ENCODE peak calls at places on chromosomes 16 and 17, in eight cellular contexts. One of them, this sample, is unnamed.

GRCh38 chr17:71402661-71403141 is 718.1 kb upstream of the SOX9 start:
- DNase-seq in NCI-H460: no peak
- DNase-seq in AG04450: no peak
- DNase-seq in ureter: no peak
- DNase-seq in astrocyte: no peak
- DNase-seq in stimulated activated CD8-positive, alpha-beta memory T cell treated with anti-CD3 and anti-CD28 coated beads, Interleukin-15, amount 100 ng/mL, for 24 hours: no peak
- DNase-seq in GM23338: no peak
- DNase-seq in ecto neural progenitor cell: no peak
- DNase-seq in this sample: no peak

GRCh38 chr17:79024901-79025737 is 1.1 kb downstream of the C1QTNF1 start:
- DNase-seq in astrocyte: no peak
- DNase-seq in ecto neural progenitor cell: no peak
- DNase-seq in ureter: no peak
- DNase-seq in stimulated activated CD8-positive, alpha-beta memory T cell treated with anti-CD3 and anti-CD28 coated beads, Interleukin-15, amount 100 ng/mL, for 24 hours: no peak
- DNase-seq in NCI-H460: no peak
- DNase-seq in AG04450: no peak
- DNase-seq in GM23338: no peak
- DNase-seq in this sample: no peak

GRCh38 chr16:180101-180920 is at the start of gene HBQ1:
- DNase-seq in astrocyte: no peak
- DNase-seq in ecto neural progenitor cell: peak; percentile 80
- DNase-seq in GM23338: peak; percentile 71
- DNase-seq in stimulated activated CD8-positive, alpha-beta memory T cell treated with anti-CD3 and anti-CD28 coated beads, Interleukin-15, amount 100 ng/mL, for 24 hours: peak; percentile 21
- DNase-seq in NCI-H460: no peak
- DNase-seq in AG04450: no peak
- DNase-seq in ureter: no peak
- DNase-seq in this sample: no peak

GRCh38 chr17:14125518-14126125 is 56.3 kb downstream of the COX10 start:
- DNase-seq in AG04450: no peak
- DNase-seq in NCI-H460: no peak
- DNase-seq in ureter: no peak
- DNase-seq in GM23338: no peak
- DNase-seq in astrocyte: peak; percentile 12
- DNase-seq in stimulated activated CD8-positive, alpha-beta memory T cell treated with anti-CD3 and anti-CD28 coated beads, Interleukin-15, amount 100 ng/mL, for 24 hours: no peak
- DNase-seq in ecto neural progenitor cell: no peak
- DNase-seq in this sample: no peak

GRCh38 chr17:61379457-61380216 is 20.0 kb upstream of the TBX2 start:
- DNase-seq in ecto neural progenitor cell: no peak
- DNase-seq in GM23338: no peak
- DNase-seq in AG04450: no peak
- DNase-seq in ureter: no peak
- DNase-seq in NCI-H460: no peak
- DNase-seq in stimulated activated CD8-positive, alpha-beta memory T cell treated with anti-CD3 and anti-CD28 coated beads, Interleukin-15, amount 100 ng/mL, for 24 hours: no peak
- DNase-seq in astrocyte: no peak
- DNase-seq in this sample: no peak

GRCh38 chr17:17304521-17304985 is 1.4 kb downstream of the NT5M start:
- DNase-seq in ureter: no peak
- DNase-seq in ecto neural progenitor cell: no peak
- DNase-seq in AG04450: no peak
- DNase-seq in NCI-H460: no peak
- DNase-seq in stimulated activated CD8-positive, alpha-beta memory T cell treated with anti-CD3 and anti-CD28 coated beads, Interleukin-15, amount 100 ng/mL, for 24 hours: no peak
- DNase-seq in astrocyte: no peak
- DNase-seq in GM23338: no peak
- DNase-seq in this sample: no peak

GRCh38 chr17:78822552-78822951 is 18.1 kb downstream of the USP36 start:
- DNase-seq in ureter: no peak
- DNase-seq in ecto neural progenitor cell: no peak
- DNase-seq in GM23338: no peak
- DNase-seq in astrocyte: peak; percentile 99
- DNase-seq in AG04450: peak; percentile 98
- DNase-seq in stimulated activated CD8-positive, alpha-beta memory T cell treated with anti-CD3 and anti-CD28 coated beads, Interleukin-15, amount 100 ng/mL, for 24 hours: no peak
- DNase-seq in NCI-H460: no peak
- DNase-seq in this sample: peak; percentile 49

GRCh38 chr17:82112866-82113390 is 14.9 kb upstream of the FASN start:
- DNase-seq in ecto neural progenitor cell: no peak
- DNase-seq in GM23338: no peak
- DNase-seq in NCI-H460: no peak
- DNase-seq in stimulated activated CD8-positive, alpha-beta memory T cell treated with anti-CD3 and anti-CD28 coated beads, Interleukin-15, amount 100 ng/mL, for 24 hours: no peak
- DNase-seq in AG04450: no peak
- DNase-seq in astrocyte: no peak
- DNase-seq in ureter: no peak
- DNase-seq in this sample: no peak

GRCh38 chr17:64638552-64639198 is 23.4 kb downstream of the SMURF2 start:
- DNase-seq in NCI-H460: no peak
- DNase-seq in astrocyte: peak; percentile 61
- DNase-seq in ecto neural progenitor cell: no peak
- DNase-seq in stimulated activated CD8-positive, alpha-beta memory T cell treated with anti-CD3 and anti-CD28 coated beads, Interleukin-15, amount 100 ng/mL, for 24 hours: no peak
- DNase-seq in ureter: no peak
- DNase-seq in GM23338: no peak
- DNase-seq in AG04450: no peak
- DNase-seq in this sample: no peak

GRCh38 chr17:1147664-1148063 is 32.1 kb downstream of the ABR start:
- DNase-seq in astrocyte: peak; percentile 49
- DNase-seq in NCI-H460: peak; percentile 78
- DNase-seq in stimulated activated CD8-positive, alpha-beta memory T cell treated with anti-CD3 and anti-CD28 coated beads, Interleukin-15, amount 100 ng/mL, for 24 hours: no peak
- DNase-seq in ureter: peak; percentile 74
- DNase-seq in AG04450: no peak
- DNase-seq in GM23338: peak; percentile 92
- DNase-seq in ecto neural progenitor cell: peak; percentile 84
- DNase-seq in this sample: no peak

GRCh38 chr17:10621397-10621796 is 35.7 kb downstream of the MYH3 start:
- DNase-seq in ureter: no peak
- DNase-seq in ecto neural progenitor cell: no peak
- DNase-seq in NCI-H460: no peak
- DNase-seq in stimulated activated CD8-positive, alpha-beta memory T cell treated with anti-CD3 and anti-CD28 coated beads, Interleukin-15, amount 100 ng/mL, for 24 hours: no peak
- DNase-seq in GM23338: no peak
- DNase-seq in astrocyte: no peak
- DNase-seq in AG04450: no peak
- DNase-seq in this sample: no peak

GRCh38 chr17:4420692-4421131 is 13.0 kb upstream of the SPNS3 start:
- DNase-seq in stimulated activated CD8-positive, alpha-beta memory T cell treated with anti-CD3 and anti-CD28 coated beads, Interleukin-15, amount 100 ng/mL, for 24 hours: no peak
- DNase-seq in GM23338: peak; percentile 90
- DNase-seq in NCI-H460: peak; percentile 75
- DNase-seq in ecto neural progenitor cell: peak; percentile 79
- DNase-seq in astrocyte: peak; percentile 28
- DNase-seq in ureter: peak; percentile 74
- DNase-seq in AG04450: peak; percentile 36
- DNase-seq in this sample: peak; percentile 45

GRCh38 chr17:56939869-56940484 is 20.9 kb downstream of the COIL start:
- DNase-seq in NCI-H460: peak; percentile 79
- DNase-seq in ecto neural progenitor cell: no peak
- DNase-seq in ureter: no peak
- DNase-seq in astrocyte: peak; percentile 20
- DNase-seq in GM23338: peak; percentile 93
- DNase-seq in AG04450: peak; percentile 20
- DNase-seq in stimulated activated CD8-positive, alpha-beta memory T cell treated with anti-CD3 and anti-CD28 coated beads, Interleukin-15, amount 100 ng/mL, for 24 hours: no peak
- DNase-seq in this sample: no peak

GRCh38 chr16:2388875-2389433 is 40.3 kb upstream of the CCNF start:
- DNase-seq in ureter: no peak
- DNase-seq in NCI-H460: no peak
- DNase-seq in AG04450: peak; percentile 7
- DNase-seq in astrocyte: peak; percentile 79
- DNase-seq in GM23338: no peak
- DNase-seq in stimulated activated CD8-positive, alpha-beta memory T cell treated with anti-CD3 and anti-CD28 coated beads, Interleukin-15, amount 100 ng/mL, for 24 hours: no peak
- DNase-seq in ecto neural progenitor cell: no peak
- DNase-seq in this sample: no peak

GRCh38 chr17:51815097-51815496 is 343.4 kb downstream of the CA10 start:
- DNase-seq in AG04450: no peak
- DNase-seq in stimulated activated CD8-positive, alpha-beta memory T cell treated with anti-CD3 and anti-CD28 coated beads, Interleukin-15, amount 100 ng/mL, for 24 hours: no peak
- DNase-seq in NCI-H460: no peak
- DNase-seq in GM23338: no peak
- DNase-seq in astrocyte: no peak
- DNase-seq in ureter: no peak
- DNase-seq in ecto neural progenitor cell: no peak
- DNase-seq in this sample: no peak

GRCh38 chr17:4573682-4574081 is 10.6 kb upstream of the SMTNL2 start:
- DNase-seq in astrocyte: no peak
- DNase-seq in NCI-H460: no peak
- DNase-seq in ecto neural progenitor cell: no peak
- DNase-seq in GM23338: no peak
- DNase-seq in ureter: no peak
- DNase-seq in AG04450: no peak
- DNase-seq in stimulated activated CD8-positive, alpha-beta memory T cell treated with anti-CD3 and anti-CD28 coated beads, Interleukin-15, amount 100 ng/mL, for 24 hours: peak; percentile 28
- DNase-seq in this sample: no peak

GRCh38 chr17:50181601-50182345 is 16.0 kb downstream of the SGCA start:
- DNase-seq in ecto neural progenitor cell: no peak
- DNase-seq in NCI-H460: no peak
- DNase-seq in stimulated activated CD8-positive, alpha-beta memory T cell treated with anti-CD3 and anti-CD28 coated beads, Interleukin-15, amount 100 ng/mL, for 24 hours: no peak
- DNase-seq in AG04450: no peak
- DNase-seq in astrocyte: peak; percentile 71
- DNase-seq in ureter: no peak
- DNase-seq in GM23338: no peak
- DNase-seq in this sample: no peak

GRCh38 chr16:78060787-78061186 is 38.4 kb downstream of the CLEC3A start:
- DNase-seq in stimulated activated CD8-positive, alpha-beta memory T cell treated with anti-CD3 and anti-CD28 coated beads, Interleukin-15, amount 100 ng/mL, for 24 hours: no peak
- DNase-seq in ecto neural progenitor cell: no peak
- DNase-seq in ureter: no peak
- DNase-seq in astrocyte: no peak
- DNase-seq in NCI-H460: no peak
- DNase-seq in GM23338: no peak
- DNase-seq in AG04450: no peak
- DNase-seq in this sample: no peak

GRCh38 chr17:59427996-59428395 is 96.5 kb downstream of the YPEL2 start:
- DNase-seq in NCI-H460: no peak
- DNase-seq in ecto neural progenitor cell: no peak
- DNase-seq in GM23338: no peak
- DNase-seq in stimulated activated CD8-positive, alpha-beta memory T cell treated with anti-CD3 and anti-CD28 coated beads, Interleukin-15, amount 100 ng/mL, for 24 hours: no peak
- DNase-seq in ureter: no peak
- DNase-seq in astrocyte: peak; percentile 41
- DNase-seq in AG04450: no peak
- DNase-seq in this sample: no peak

GRCh38 chr17:29929006-29929543 is 953 bp downstream of the SSH2 start:
- DNase-seq in stimulated activated CD8-positive, alpha-beta memory T cell treated with anti-CD3 and anti-CD28 coated beads, Interleukin-15, amount 100 ng/mL, for 24 hours: no peak
- DNase-seq in ureter: no peak
- DNase-seq in ecto neural progenitor cell: no peak
- DNase-seq in NCI-H460: peak; percentile 14
- DNase-seq in astrocyte: peak; percentile 20
- DNase-seq in AG04450: no peak
- DNase-seq in GM23338: peak; percentile 70
- DNase-seq in this sample: no peak

GRCh38 chr17:62653002-62653830 is 25.7 kb downstream of the MRC2 start:
- DNase-seq in ureter: peak; percentile 70
- DNase-seq in ecto neural progenitor cell: peak; percentile 97
- DNase-seq in AG04450: no peak
- DNase-seq in astrocyte: peak; percentile 33
- DNase-seq in stimulated activated CD8-positive, alpha-beta memory T cell treated with anti-CD3 and anti-CD28 coated beads, Interleukin-15, amount 100 ng/mL, for 24 hours: peak; percentile 74
- DNase-seq in NCI-H460: peak; percentile 21
- DNase-seq in GM23338: peak; percentile 93
- DNase-seq in this sample: no peak

GRCh38 chr16:6020162-6020980 is 922.8 kb upstream of the EEF2KMT start:
- DNase-seq in ureter: no peak
- DNase-seq in AG04450: no peak
- DNase-seq in NCI-H460: no peak
- DNase-seq in ecto neural progenitor cell: peak; percentile 50
- DNase-seq in astrocyte: no peak
- DNase-seq in GM23338: peak; percentile 12
- DNase-seq in stimulated activated CD8-positive, alpha-beta memory T cell treated with anti-CD3 and anti-CD28 coated beads, Interleukin-15, amount 100 ng/mL, for 24 hours: no peak
- DNase-seq in this sample: no peak

GRCh38 chr17:30454635-30455034 is 22.6 kb upstream of the GOSR1 start:
- DNase-seq in ureter: no peak
- DNase-seq in ecto neural progenitor cell: no peak
- DNase-seq in astrocyte: no peak
- DNase-seq in GM23338: no peak
- DNase-seq in AG04450: no peak
- DNase-seq in NCI-H460: no peak
- DNase-seq in stimulated activated CD8-positive, alpha-beta memory T cell treated with anti-CD3 and anti-CD28 coated beads, Interleukin-15, amount 100 ng/mL, for 24 hours: no peak
- DNase-seq in this sample: no peak

This sample was measured in smooth muscle cell of the brain vasculature.